ENCODE peak calls at places on chromosomes 7 and 10, in six cellular contexts. M, I, X, V, N and D are unnamed samples.

GRCh38 chr7:128831178-128831993 is 1.2 kb downstream of the FLNC start:
- DNase-seq in X (peak), V (peak), M (peak), I (no peak), N (no peak), D (peak)

GRCh38 chr7:112930787-112931186 is 140.6 kb upstream of the TMEM168 start:
- DNase-seq in M (no peak), I (no peak), V (no peak), N (no peak), X (no peak), D (no peak)

GRCh38 chr7:20651960-20652544 is 36.6 kb downstream of the ABCB5 start:
- DNase-seq in I (no peak), V (no peak), N (peak), M (no peak), X (no peak), D (no peak)

GRCh38 chr10:77827383-77827782 is 99.2 kb downstream of the DLG5 start:
- DNase-seq in V (peak), X (no peak), I (no peak), M (no peak), N (no peak), D (no peak)

GRCh38 chr10:78214931-78215330 is 181.3 kb downstream of the RPS24 start:
- DNase-seq in V (no peak), X (no peak), M (no peak), N (no peak), I (no peak), D (no peak)

GRCh38 chr10:48910557-48910956 is 29.1 kb downstream of the LRRC18 start:
- DNase-seq in N (no peak), M (no peak), V (no peak), X (no peak), I (no peak), D (no peak)

GRCh38 chr10:103921750-103922195 is 3.8 kb upstream of the STN1 start:
- DNase-seq in X (no peak), I (no peak), N (no peak), M (peak), V (no peak), D (peak)

GRCh38 chr7:105637755-105638154 is 56.5 kb upstream of the EFCAB10 start:
- DNase-seq in X (peak), M (no peak), V (no peak), N (no peak), I (no peak), D (no peak)

GRCh38 chr10:124646483-124647352 is 97.5 kb downstream of the FAM53B start:
- DNase-seq in M (peak), X (peak), V (peak), I (no peak), N (no peak), D (no peak)

GRCh38 chr7:99312316-99313203 is 13.1 kb upstream of the ARPC1A start:
- DNase-seq in N (peak), X (peak), I (peak), M (peak), V (peak), D (peak)

GRCh38 chr10:120949511-120950102 is 98.4 kb downstream of the WDR11 start:
- DNase-seq in V (no peak), I (no peak), N (no peak), X (no peak), M (no peak), D (peak)

GRCh38 chr7:95723583-95724180 is 48.7 kb upstream of the DYNC1I1 start:
- DNase-seq in N (peak), M (no peak), V (no peak), X (no peak), I (no peak), D (peak)

GRCh38 chr10:12484945-12485805 is 135.8 kb downstream of the CAMK1D start:
- DNase-seq in I (no peak), V (peak), N (no peak), M (peak), X (no peak), D (peak)

GRCh38 chr10:110414563-110415309 is 83.0 kb upstream of the DUSP5 start:
- DNase-seq in I (no peak), N (no peak), V (peak), X (no peak), M (peak), D (no peak)

GRCh38 chr10:73843254-73843653 is 31.1 kb downstream of the CAMK2G start:
- DNase-seq in X (no peak), I (no peak), M (no peak), N (no peak), V (no peak), D (no peak)

GRCh38 chr10:30697806-30698205 is 68.3 kb upstream of the LYZL2 start:
- DNase-seq in X (no peak), I (no peak), N (no peak), M (no peak), V (no peak), D (no peak)

GRCh38 chr7:99976626-99977025 is 795 bp upstream of the AZGP1 start:
- DNase-seq in V (no peak), N (no peak), M (no peak), I (no peak), X (no peak), D (no peak)

GRCh38 chr10:7408003-7408493 is 2.8 kb downstream of the SFMBT2 start:
- DNase-seq in V (peak), N (no peak), X (peak), I (no peak), M (peak), D (peak)

GRCh38 chr7:155879592-155879991 is 67.3 kb upstream of the SHH start:
- DNase-seq in M (no peak), I (peak), N (no peak), V (peak), X (peak), D (no peak)

GRCh38 chr10:9229702-9230101 is 1175.2 kb downstream of the GATA3 start:
- DNase-seq in V (no peak), M (no peak), I (no peak), X (no peak), N (no peak), D (no peak)

GRCh38 chr7:118129037-118129436 is 54.9 kb upstream of the LSM8 start:
- DNase-seq in V (no peak), M (no peak), N (no peak), X (no peak), I (no peak), D (no peak)

GRCh38 chr7:97024209-97025129 is at the start of gene DLX5:
- DNase-seq in V (no peak), N (no peak), X (no peak), M (no peak), I (no peak), D (peak)

GRCh38 chr10:120392671-120393079 is 64.4 kb upstream of the PLPP4 start:
- DNase-seq in N (no peak), V (no peak), I (no peak), X (no peak), M (peak), D (no peak)

GRCh38 chr10:73529089-73529832 is 33.4 kb upstream of the PPP3CB start:
- DNase-seq in V (no peak), M (peak), N (peak), I (no peak), X (peak), D (peak)

GRCh38 chr7:127150543-127150942 is 102.2 kb downstream of the GRM8 start:
- DNase-seq in X (no peak), M (no peak), V (no peak), N (no peak), I (no peak), D (peak)

GRCh38 chr10:31578181-31578852 is 259.3 kb downstream of the ZEB1 start:
- DNase-seq in V (no peak), N (no peak), X (no peak), M (no peak), I (no peak), D (no peak)

GRCh38 chr7:25851332-25852248 is 300.4 kb upstream of the NFE2L3 start:
- DNase-seq in I (peak), N (peak), V (peak), M (peak), X (peak), D (peak)

GRCh38 chr10:31926765-31927596 is 1.6 kb downstream of the ARHGAP12 start:
- DNase-seq in M (no peak), V (no peak), N (no peak), I (no peak), X (no peak), D (no peak)

GRCh38 chr7:116443101-116443523 is 56.4 kb upstream of the CAV2 start:
- DNase-seq in M (no peak), V (no peak), X (no peak), N (no peak), I (no peak), D (no peak)

DNA sequence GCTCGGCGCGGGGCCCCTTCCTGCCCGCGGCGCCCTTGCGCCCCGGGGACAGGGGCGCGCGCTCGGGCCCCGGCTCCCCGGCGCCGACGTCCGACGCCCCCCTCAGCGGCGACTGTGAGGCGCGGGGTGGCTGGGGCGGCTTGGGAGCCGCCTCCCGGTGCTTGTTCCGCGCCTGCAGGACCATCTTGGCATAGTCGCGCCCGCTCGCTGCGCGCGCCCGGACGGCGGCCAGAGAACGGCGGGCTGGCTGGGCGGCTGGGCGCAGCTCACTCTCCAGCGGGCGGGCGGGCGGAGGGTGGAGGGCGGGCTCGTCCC is at the start of gene DPY19L1:
- DNase-seq in X (no peak), V (no peak), M (no peak), N (no peak), I (no peak), D (no peak)
- TF ChIP-seq POLR2AphosphoS5 in X (peak), V (peak), M (peak), N (no peak), I (no peak), D (no peak)

GRCh38 chr7:159094919-159095915 is 49.5 kb downstream of the VIPR2 start:
- DNase-seq in V (no peak), I (peak), X (peak), M (no peak), N (no peak), D (no peak)

GRCh38 chr7:159097661-159098423 is 46.8 kb downstream of the VIPR2 start:
- DNase-seq in X (peak), N (no peak), V (peak), M (peak), I (peak), D (no peak)

GRCh38 chr7:159095979-159096411 is 48.7 kb downstream of the VIPR2 start:
- DNase-seq in N (no peak), I (peak), X (peak), V (peak), M (peak), D (no peak)

GRCh38 chr7:159098424-159098786 is 46.3 kb downstream of the VIPR2 start:
- DNase-seq in I (no peak), M (peak), X (no peak), V (peak), N (no peak), D (no peak)

DNA sequence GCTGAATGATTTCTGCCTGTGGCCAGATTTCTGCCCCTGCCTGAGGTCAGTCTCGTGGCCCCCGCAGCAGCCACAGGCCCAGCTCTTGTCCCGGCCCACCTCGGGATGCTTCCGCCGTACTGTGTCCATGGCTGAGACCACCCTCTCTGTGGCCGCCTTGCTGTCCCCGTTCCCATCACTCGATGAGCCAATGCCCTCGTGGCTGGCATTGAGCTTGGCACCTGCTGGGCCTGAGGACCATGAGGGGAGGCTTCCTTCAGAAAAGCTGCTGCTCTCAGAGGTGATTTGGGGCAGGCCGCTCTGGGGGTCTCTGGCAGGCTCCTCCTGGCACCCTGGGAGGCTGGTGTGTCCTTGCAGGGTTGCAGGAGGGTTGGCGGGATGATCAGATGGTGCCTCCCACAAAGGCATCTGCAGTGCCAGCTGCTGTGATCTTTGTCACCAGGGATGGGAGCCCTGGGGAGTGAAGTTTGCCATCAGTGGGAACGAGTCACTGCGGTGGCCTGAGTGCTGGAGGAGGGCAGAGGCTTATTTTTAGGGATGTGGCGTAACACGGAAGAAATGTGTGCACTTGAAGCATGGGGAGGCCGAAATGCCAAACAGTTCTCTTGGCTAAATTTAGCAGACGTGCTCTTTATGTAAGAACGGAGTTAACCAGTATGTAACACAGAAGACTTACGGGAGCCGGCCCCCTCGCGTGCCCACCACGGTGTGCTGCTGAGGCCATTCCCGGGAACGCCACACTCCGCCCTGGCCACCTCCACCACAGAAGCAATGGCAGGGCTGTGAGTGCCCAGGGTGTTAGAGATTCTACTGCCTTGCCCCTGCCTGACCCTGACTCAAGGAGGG is 47.7 kb downstream of the VIPR2 start:
- DNase-seq in V (peak), X (peak), M (peak), I (peak), N (no peak), D (no peak)
- TF ChIP-seq POLR2AphosphoS5 in V (no peak), X (no peak), M (no peak), I (no peak), N (no peak), D (no peak)

GRCh38 chr7:151416921-151417320 is 7.1 kb upstream of the WDR86 start:
- DNase-seq in M (no peak), I (no peak), V (peak), N (no peak), X (peak), D (peak)

GRCh38 chr7:151412318-151412717 is 2.5 kb upstream of the WDR86 start:
- DNase-seq in X (no peak), M (no peak), V (peak), I (no peak), N (no peak), D (no peak)

GRCh38 chr7:151413241-151413640 is 3.4 kb upstream of the WDR86 start:
- DNase-seq in X (no peak), N (no peak), I (no peak), V (no peak), M (no peak), D (peak)

GRCh38 chr7:151416135-151416740 is 6.4 kb upstream of the WDR86 start:
- DNase-seq in M (no peak), X (peak), N (no peak), V (peak), I (no peak), D (peak)

GRCh38 chr7:151415375-151416112 is 5.7 kb upstream of the WDR86 start:
- DNase-seq in V (peak), I (no peak), X (peak), N (no peak), M (no peak), D (no peak)
- TF ChIP-seq POLR2AphosphoS5 in V (no peak), I (no peak), X (no peak), N (no peak), M (no peak), D (no peak)

GRCh38 chr10:60497364-60497763 is 107.7 kb upstream of the ANK3 start:
- DNase-seq in X (no peak), I (no peak), M (no peak), N (no peak), V (no peak), D (no peak)

GRCh38 chr10:60495357-60495756 is 105.7 kb upstream of the ANK3 start:
- DNase-seq in M (no peak), X (no peak), V (no peak), I (no peak), N (no peak), D (no peak)

GRCh38 chr10:60494774-60495173 is 105.1 kb upstream of the ANK3 start:
- DNase-seq in X (no peak), V (no peak), M (no peak), I (no peak), N (no peak), D (no peak)

GRCh38 chr10:60491162-60491561 is 101.5 kb upstream of the ANK3 start:
- DNase-seq in X (no peak), M (no peak), V (no peak), I (no peak), N (no peak), D (no peak)

DNA sequence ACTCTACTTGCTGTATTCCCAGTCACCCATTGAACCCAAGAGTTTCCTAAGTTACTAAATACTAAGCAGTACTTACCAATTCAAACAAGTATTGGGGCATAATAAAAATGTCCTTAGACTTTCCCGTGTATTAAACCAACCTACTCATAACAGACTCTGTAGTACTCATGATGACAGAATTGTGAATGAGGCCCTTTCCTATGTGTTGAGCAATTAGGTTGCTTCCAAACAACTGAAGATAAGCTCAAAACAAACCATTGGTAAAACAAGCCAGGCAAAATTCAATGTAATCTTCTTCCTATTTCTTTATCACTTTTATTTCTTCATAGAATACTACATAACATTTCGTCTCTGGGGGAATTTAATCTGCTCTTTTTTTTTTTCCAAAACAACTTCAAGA is 106.5 kb upstream of the ANK3 start:
- DNase-seq in M (no peak), N (no peak), V (no peak), I (no peak), X (no peak), D (no peak)
- TF ChIP-seq POLR2AphosphoS5 in M (no peak), N (no peak), V (no peak), I (no peak), X (no peak), D (no peak)

DNA sequence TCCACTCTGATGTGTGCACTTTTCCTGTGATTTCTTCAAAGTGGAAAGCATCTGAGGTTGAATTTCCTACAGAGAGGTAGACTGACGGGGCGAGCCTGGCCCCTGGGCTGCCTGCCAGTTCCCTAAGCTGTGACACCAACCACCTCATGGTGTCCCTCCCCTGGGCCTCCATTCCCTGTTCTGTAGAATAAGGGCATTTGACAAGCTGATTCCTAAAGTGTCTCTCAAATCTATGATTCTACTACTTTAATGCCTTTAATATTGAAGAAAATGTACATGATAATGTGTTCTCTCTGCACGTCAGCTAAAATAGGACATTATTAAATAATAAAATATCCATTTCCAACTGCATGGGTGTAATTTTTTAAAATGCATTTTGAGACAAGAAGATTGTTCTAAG is 105.1 kb downstream of the SEC61G start:
- DNase-seq in M (no peak), X (no peak), V (no peak), N (no peak), I (no peak), D (no peak)
- TF ChIP-seq POLR2AphosphoS5 in M (no peak), X (no peak), V (no peak), N (no peak), I (no peak), D (no peak)

DNA sequence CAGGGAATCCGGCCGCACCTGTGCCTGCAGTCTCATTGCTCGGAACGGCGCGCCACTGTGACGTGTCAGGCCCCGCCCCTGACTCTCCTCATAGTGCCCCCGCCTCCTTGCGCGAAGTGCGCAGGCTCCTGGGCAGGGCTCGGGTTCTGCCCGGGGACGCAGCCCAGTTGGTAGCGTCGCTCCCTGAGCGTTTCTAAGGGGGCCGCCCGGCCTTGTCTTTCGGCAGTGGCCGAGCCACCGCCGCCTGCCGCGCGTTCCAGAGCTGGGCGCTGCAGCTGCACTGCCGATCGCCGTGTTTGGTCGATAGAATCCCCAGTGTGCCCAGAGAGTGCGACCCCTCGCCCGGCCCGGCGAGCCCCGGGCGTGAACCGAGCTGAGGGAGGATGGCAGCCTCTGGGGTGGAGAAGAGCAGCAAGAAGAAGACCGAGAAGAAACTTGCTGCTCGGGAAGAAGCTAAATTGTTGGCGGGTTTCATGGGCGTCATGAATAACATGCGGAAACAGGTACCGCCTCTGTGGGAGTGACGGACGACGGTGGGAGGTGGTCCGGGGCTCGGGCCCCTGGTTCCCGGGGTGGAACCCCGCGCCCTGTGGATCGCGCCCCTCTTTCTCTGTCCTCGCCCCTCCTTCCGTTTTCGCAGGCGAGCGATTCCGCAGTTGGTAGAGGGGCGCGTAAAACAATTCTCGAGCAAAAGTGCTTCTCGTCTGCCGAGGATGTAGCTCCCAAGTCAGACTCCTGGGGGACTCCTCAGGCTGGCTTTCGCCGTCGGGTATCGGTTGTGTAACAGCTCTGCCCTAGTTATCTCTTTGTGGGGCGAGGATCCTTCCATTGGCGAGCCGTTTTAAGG is at the start of gene KLHL7:
- DNase-seq in V (peak), N (no peak), X (peak), I (peak), M (peak), D (peak)
- TF ChIP-seq POLR2AphosphoS5 in V (peak), N (peak), X (peak), I (no peak), M (peak), D (peak)